ENCODE peak calls at places on chromosomes 6 and 20, in five cellular contexts. One of them, this sample, is unnamed.

GRCh38 chr20:25070821-25071473 is 11.0 kb downstream of the VSX1 start:
- DNase-seq in endodermal cell: peak; percentile 27
- DNase-seq in upper lobe of right lung: peak; percentile 25
- DNase-seq in cardiac muscle cell: no peak
- DNase-seq in Panc1: no peak
- DNase-seq in this sample: no peak

GRCh38 chr6:149478631-149479314 is 6.0 kb downstream of the ZC3H12D start:
- DNase-seq in endodermal cell: no peak
- DNase-seq in upper lobe of right lung: no peak
- DNase-seq in cardiac muscle cell: no peak
- DNase-seq in Panc1: no peak
- DNase-seq in this sample: no peak

GRCh38 chr6:160042788-160043301 is 74.0 kb downstream of the IGF2R start:
- DNase-seq in endodermal cell: no peak
- DNase-seq in upper lobe of right lung: no peak
- DNase-seq in cardiac muscle cell: peak; percentile 31
- DNase-seq in Panc1: peak; percentile 24
- DNase-seq in this sample: no peak

GRCh38 chr20:38863024-38863851 is 57.7 kb downstream of the PPP1R16B start:
- DNase-seq in endodermal cell: no peak
- DNase-seq in upper lobe of right lung: no peak
- DNase-seq in cardiac muscle cell: no peak
- DNase-seq in Panc1: no peak
- DNase-seq in this sample: no peak

GRCh38 chr20:49593441-49594142 is 25.7 kb upstream of the PTGIS start:
- DNase-seq in endodermal cell: no peak
- DNase-seq in upper lobe of right lung: no peak
- DNase-seq in cardiac muscle cell: no peak
- DNase-seq in Panc1: no peak
- DNase-seq in this sample: no peak

GRCh38 chr6:133289733-133290306 is 48.7 kb downstream of the EYA4 start:
- DNase-seq in endodermal cell: no peak
- DNase-seq in upper lobe of right lung: no peak
- DNase-seq in cardiac muscle cell: no peak
- DNase-seq in Panc1: no peak
- DNase-seq in this sample: no peak

GRCh38 chr6:68025764-68026163 is 609.3 kb upstream of the ADGRB3 start:
- DNase-seq in endodermal cell: no peak
- DNase-seq in upper lobe of right lung: no peak
- DNase-seq in cardiac muscle cell: no peak
- DNase-seq in Panc1: no peak
- DNase-seq in this sample: no peak

GRCh38 chr20:3250091-3250504 is 11.1 kb upstream of the SLC4A11 start:
- DNase-seq in endodermal cell: peak; percentile 94
- DNase-seq in upper lobe of right lung: no peak
- DNase-seq in cardiac muscle cell: no peak
- DNase-seq in Panc1: no peak
- DNase-seq in this sample: no peak

GRCh38 chr20:20712004-20712473 is 405 bp downstream of the RALGAPA2 start:
- DNase-seq in endodermal cell: no peak
- DNase-seq in upper lobe of right lung: no peak
- DNase-seq in cardiac muscle cell: no peak
- DNase-seq in Panc1: no peak
- DNase-seq in this sample: no peak

GRCh38 chr6:11225990-11226389 is 6.5 kb downstream of the NEDD9 start:
- DNase-seq in endodermal cell: no peak
- DNase-seq in upper lobe of right lung: no peak
- DNase-seq in cardiac muscle cell: no peak
- DNase-seq in Panc1: no peak
- DNase-seq in this sample: no peak

GRCh38 chr20:57851025-57851682 is 141.3 kb upstream of the PMEPA1 start:
- DNase-seq in endodermal cell: peak; percentile 18
- DNase-seq in upper lobe of right lung: no peak
- DNase-seq in cardiac muscle cell: no peak
- DNase-seq in Panc1: no peak
- DNase-seq in this sample: no peak

GRCh38 chr6:4971851-4972250 is 32.0 kb downstream of the RPP40 start:
- DNase-seq in endodermal cell: no peak
- DNase-seq in upper lobe of right lung: no peak
- DNase-seq in cardiac muscle cell: no peak
- DNase-seq in Panc1: no peak
- DNase-seq in this sample: no peak

GRCh38 chr6:11785953-11786579 is 7.5 kb upstream of the ADTRP start:
- DNase-seq in endodermal cell: no peak
- DNase-seq in upper lobe of right lung: no peak
- DNase-seq in cardiac muscle cell: no peak
- DNase-seq in Panc1: no peak
- DNase-seq in this sample: no peak

GRCh38 chr6:143758551-143758950 is 80.8 kb downstream of the PHACTR2 start:
- DNase-seq in endodermal cell: no peak
- DNase-seq in upper lobe of right lung: no peak
- DNase-seq in cardiac muscle cell: no peak
- DNase-seq in Panc1: no peak
- DNase-seq in this sample: no peak

GRCh38 chr6:34459899-34460593 is 5.8 kb upstream of the PACSIN1 start:
- DNase-seq in endodermal cell: peak; percentile 86
- DNase-seq in upper lobe of right lung: no peak
- DNase-seq in cardiac muscle cell: peak; percentile 67
- DNase-seq in Panc1: peak; percentile 50
- DNase-seq in this sample: peak; percentile 23

GRCh38 chr6:113763883-113764282 is 93.3 kb upstream of the MARCKS start:
- DNase-seq in endodermal cell: peak; percentile 47
- DNase-seq in upper lobe of right lung: no peak
- DNase-seq in cardiac muscle cell: peak; percentile 53
- DNase-seq in Panc1: peak; percentile 59
- DNase-seq in this sample: peak; percentile 49

GRCh38 chr6:34338811-34339210 is 53.7 kb downstream of the NUDT3 start:
- DNase-seq in endodermal cell: no peak
- DNase-seq in upper lobe of right lung: no peak
- DNase-seq in cardiac muscle cell: no peak
- DNase-seq in Panc1: no peak
- DNase-seq in this sample: no peak

GRCh38 chr6:42417641-42418112 is 34.0 kb downstream of the TRERF1 start:
- DNase-seq in endodermal cell: no peak
- DNase-seq in upper lobe of right lung: no peak
- DNase-seq in cardiac muscle cell: peak; percentile 33
- DNase-seq in Panc1: no peak
- DNase-seq in this sample: no peak

GRCh38 chr20:46004813-46005505 is 3.7 kb upstream of the MMP9 start:
- DNase-seq in endodermal cell: peak; percentile 74
- DNase-seq in upper lobe of right lung: no peak
- DNase-seq in cardiac muscle cell: peak; percentile 13
- DNase-seq in Panc1: no peak
- DNase-seq in this sample: peak; percentile 88

GRCh38 chr6:138944412-138944811 is 43.6 kb downstream of the REPS1 start:
- DNase-seq in endodermal cell: no peak
- DNase-seq in upper lobe of right lung: no peak
- DNase-seq in cardiac muscle cell: peak; percentile 67
- DNase-seq in Panc1: no peak
- DNase-seq in this sample: no peak

GRCh38 chr20:61785567-61785816 is 280.2 kb downstream of the TAF4 start:
- DNase-seq in endodermal cell: no peak
- DNase-seq in upper lobe of right lung: no peak
- DNase-seq in cardiac muscle cell: no peak
- DNase-seq in Panc1: no peak
- DNase-seq in this sample: no peak
- H3K27me3 ChIP-seq in endodermal cell: no peaks in the 10 kb centered on the region
- H3K27me3 ChIP-seq in upper lobe of right lung: no peaks in the 10 kb centered on the region
- H3K27me3 ChIP-seq in cardiac muscle cell: no peaks in the 10 kb centered on the region
- H3K27me3 ChIP-seq in Panc1: peaks cover 6% of the 10 kb centered on the region
- H3K27me3 ChIP-seq in this sample: peaks cover 27% of the 10 kb centered on the region

DNA sequence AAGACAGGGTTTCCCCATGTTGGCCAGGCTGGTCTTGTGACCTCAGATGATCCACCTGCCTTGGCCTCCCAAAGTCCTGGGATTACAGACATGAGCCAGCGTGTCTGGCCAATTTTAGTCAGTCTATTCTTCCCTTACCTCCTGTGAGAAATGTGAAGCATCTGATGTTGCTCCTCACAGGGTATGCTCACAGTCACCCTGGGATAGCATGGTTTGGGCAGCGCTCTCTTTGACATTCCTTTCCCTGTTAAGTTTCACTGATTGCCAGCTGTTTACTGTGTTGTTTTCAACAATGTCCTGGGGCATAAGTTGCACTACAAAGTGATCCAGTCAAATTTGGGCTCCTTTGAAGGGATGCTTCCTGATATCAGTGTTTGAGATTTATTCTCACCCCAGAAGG is 13.1 kb downstream of the CDC5L start:
- DNase-seq in endodermal cell: no peak
- DNase-seq in upper lobe of right lung: no peak
- DNase-seq in cardiac muscle cell: no peak
- DNase-seq in Panc1: no peak
- DNase-seq in this sample: no peak
- H3K36me3 ChIP-seq in endodermal cell: peaks cover 80% of the 10 kb centered on the region
- H3K36me3 ChIP-seq in upper lobe of right lung: peaks cover 68% of the 10 kb centered on the region
- H3K36me3 ChIP-seq in cardiac muscle cell: peaks cover 46% of the 10 kb centered on the region
- H3K36me3 ChIP-seq in Panc1: peaks cover 52% of the 10 kb centered on the region
- H3K36me3 ChIP-seq in this sample: peaks cover 12% of the 10 kb centered on the region

GRCh38 chr20:62533591-62534495 is 58.0 kb upstream of the GATA5 start:
- DNase-seq in endodermal cell: no peak
- DNase-seq in upper lobe of right lung: no peak
- DNase-seq in cardiac muscle cell: no peak
- DNase-seq in Panc1: no peak
- DNase-seq in this sample: no peak

GRCh38 chr20:62535964-62536363 is 60.2 kb upstream of the GATA5 start:
- DNase-seq in endodermal cell: no peak
- DNase-seq in upper lobe of right lung: no peak
- DNase-seq in cardiac muscle cell: no peak
- DNase-seq in Panc1: no peak
- DNase-seq in this sample: no peak

GRCh38 chr20:62536731-62537401 is 61.1 kb upstream of the GATA5 start:
- DNase-seq in endodermal cell: no peak
- DNase-seq in upper lobe of right lung: no peak
- DNase-seq in cardiac muscle cell: no peak
- DNase-seq in Panc1: no peak
- DNase-seq in this sample: no peak

GRCh38 chr20:62534526-62535221 is 58.9 kb upstream of the GATA5 start:
- DNase-seq in endodermal cell: no peak
- DNase-seq in upper lobe of right lung: no peak
- DNase-seq in cardiac muscle cell: no peak
- DNase-seq in Panc1: no peak
- DNase-seq in this sample: no peak

DNA sequence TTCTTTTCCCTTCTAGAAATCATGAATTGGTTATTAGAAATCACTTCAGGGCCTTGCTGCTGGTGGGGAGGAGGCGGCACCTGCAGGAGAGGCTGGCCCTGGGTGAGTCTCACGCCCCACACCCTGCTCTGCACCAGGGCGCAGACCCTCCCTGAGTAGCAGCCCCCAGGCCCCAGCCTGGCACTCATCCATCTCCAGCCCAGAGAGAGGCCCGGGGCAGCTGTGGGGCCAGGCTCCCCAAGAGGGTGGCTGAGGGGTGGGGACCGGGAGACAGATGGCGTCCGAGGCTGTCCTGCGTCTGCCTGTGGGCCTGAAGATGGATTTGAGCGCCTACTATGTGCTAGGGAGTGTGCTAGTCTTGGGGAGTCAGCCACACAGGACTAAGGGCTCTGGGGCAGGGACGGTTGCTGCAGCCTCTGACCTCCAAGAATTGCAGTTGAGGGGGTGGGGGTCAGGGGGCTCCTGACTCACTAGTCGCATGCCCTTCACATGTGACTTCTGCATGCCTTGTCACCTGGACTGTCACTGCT is 59.6 kb upstream of the GATA5 start:
- DNase-seq in endodermal cell: no peak
- DNase-seq in upper lobe of right lung: no peak
- DNase-seq in cardiac muscle cell: no peak
- DNase-seq in Panc1: no peak
- DNase-seq in this sample: no peak
- H3K27me3 ChIP-seq in endodermal cell: no peaks in the 10 kb centered on the region
- H3K27me3 ChIP-seq in upper lobe of right lung: peaks cover 33% of the 10 kb centered on the region
- H3K27me3 ChIP-seq in cardiac muscle cell: no peaks in the 10 kb centered on the region
- H3K27me3 ChIP-seq in Panc1: no peaks in the 10 kb centered on the region
- H3K27me3 ChIP-seq in this sample: peaks cover 46% of the 10 kb centered on the region

GRCh38 chr6:157012355-157012754 is 235.2 kb downstream of the ARID1B start:
- DNase-seq in endodermal cell: no peak
- DNase-seq in upper lobe of right lung: no peak
- DNase-seq in cardiac muscle cell: no peak
- DNase-seq in Panc1: no peak
- DNase-seq in this sample: no peak
- H3K36me3 ChIP-seq in endodermal cell: no peaks in the 10 kb centered on the region
- H3K36me3 ChIP-seq in upper lobe of right lung: no peaks in the 10 kb centered on the region
- H3K36me3 ChIP-seq in cardiac muscle cell: no peaks in the 10 kb centered on the region
- H3K36me3 ChIP-seq in Panc1: no peaks in the 10 kb centered on the region
- H3K36me3 ChIP-seq in this sample: no peaks in the 10 kb centered on the region

DNA sequence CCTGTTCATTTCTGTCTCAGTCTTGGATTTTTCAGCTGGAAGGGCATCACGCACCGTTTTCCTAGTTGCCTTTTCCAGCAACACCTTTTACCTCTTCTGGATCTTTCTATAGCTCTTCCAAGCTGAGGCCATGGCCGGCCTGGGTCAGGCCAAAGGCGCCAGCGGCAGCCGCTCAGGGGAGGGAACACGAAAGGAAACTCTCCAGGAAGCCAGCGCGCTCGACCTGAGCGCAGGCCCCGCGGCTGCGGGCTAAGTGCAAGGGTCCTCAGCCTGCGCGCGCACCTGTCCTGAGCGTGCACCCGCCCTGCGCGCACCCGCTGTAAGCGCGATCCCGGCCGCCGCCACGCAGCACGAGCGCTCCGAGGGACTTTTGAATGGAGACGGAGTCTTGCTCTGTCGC is 43.8 kb upstream of the TMEM181 start:
- DNase-seq in endodermal cell: peak; percentile 38
- DNase-seq in upper lobe of right lung: no peak
- DNase-seq in cardiac muscle cell: no peak
- DNase-seq in Panc1: no peak
- DNase-seq in this sample: no peak
- H3K27me3 ChIP-seq in endodermal cell: no peaks in the 10 kb centered on the region
- H3K27me3 ChIP-seq in upper lobe of right lung: peaks cover 7% of the 10 kb centered on the region
- H3K27me3 ChIP-seq in cardiac muscle cell: no peaks in the 10 kb centered on the region
- H3K27me3 ChIP-seq in Panc1: no peaks in the 10 kb centered on the region
- H3K27me3 ChIP-seq in this sample: no peaks in the 10 kb centered on the region

This sample was measured in keratinocyte.